ENCODE peak calls at places on chromosomes 4 and X, in six cellular contexts. O is GM03348, M is amygdala, Q is fibroblast of pulmonary artery, V is fibroblast of the conjunctiva, R is AG09319. E is an unnamed sample.

GRCh38 chrX:25527596-25527995 is 511.8 kb upstream of the ARX start:
- DNase-seq in O (no peak), V (no peak), R (no peak), Q (no peak), M (no peak), E (no peak)

GRCh38 chr4:174496631-174497442 is 25.5 kb downstream of the HPGD start:
- DNase-seq in Q (no peak), V (no peak), O (no peak), R (no peak), M (no peak), E (no peak)

GRCh38 chrX:97074400-97074799 is 190.7 kb downstream of the RPA4 start:
- DNase-seq in R (peak; percentile 10), Q (no peak), V (no peak), M (no peak), O (peak; percentile 16), E (no peak)

GRCh38 chr4:99661907-99662306 is 4.3 kb upstream of the C4orf54 start:
- DNase-seq in V (no peak), O (no peak), Q (no peak), R (no peak), M (no peak), E (no peak)

GRCh38 chr4:102616661-102617060 is 115.5 kb downstream of the NFKB1 start:
- DNase-seq in V (no peak), O (no peak), Q (no peak), R (no peak), M (no peak), E (no peak)

GRCh38 chrX:119251381-119251780 is 15.3 kb downstream of the PGRMC1 start:
- DNase-seq in Q (no peak), M (no peak), V (no peak), O (no peak), R (no peak), E (no peak)

GRCh38 chrX:42242044-42242443 is 318.7 kb upstream of the CASK start:
- DNase-seq in M (no peak), R (no peak), Q (peak; percentile 3), V (no peak), O (peak; percentile 5), E (no peak)

GRCh38 chr4:16439771-16440170 is 213.5 kb upstream of the TAPT1 start:
- DNase-seq in R (no peak), V (no peak), Q (no peak), M (no peak), O (no peak), E (no peak)

GRCh38 chr4:82624819-82625218 is 63.0 kb upstream of the TMEM150C start:
- DNase-seq in O (peak; percentile 28), V (no peak), Q (no peak), R (no peak), M (no peak), E (no peak)

GRCh38 chr4:6321361-6321760 is 51.7 kb downstream of the WFS1 start:
- DNase-seq in R (no peak), Q (no peak), O (no peak), V (no peak), M (no peak), E (no peak)

GRCh38 chr4:140857111-140857510 is 100.9 kb upstream of the TBC1D9 start:
- DNase-seq in O (no peak), V (no peak), M (no peak), R (no peak), Q (no peak), E (no peak)

GRCh38 chrX:115038406-115038805 is 21.0 kb upstream of the IL13RA2 start:
- DNase-seq in R (no peak), O (no peak), M (no peak), Q (no peak), V (no peak), E (no peak)

GRCh38 chr4:85970535-85970934 is 389.3 kb downstream of the MAPK10 start:
- DNase-seq in V (no peak), R (no peak), M (no peak), O (no peak), Q (peak; percentile 25), E (no peak)

GRCh38 chr4:133268205-133268604 is 119.1 kb downstream of the PCDH10 start:
- DNase-seq in M (no peak), Q (no peak), O (no peak), V (no peak), R (no peak), E (no peak)

GRCh38 chrX:20362268-20363002 is 95.7 kb upstream of the RPS6KA3 start:
- DNase-seq in M (no peak), R (no peak), Q (peak; percentile 55), V (no peak), O (peak; percentile 30), E (no peak)

GRCh38 chr4:8848507-8849265 is 23.0 kb downstream of the HMX1 start:
- DNase-seq in O (no peak), V (no peak), Q (no peak), R (no peak), M (no peak), E (no peak)

GRCh38 chr4:2036327-2036726 is 22.8 kb upstream of the NAT8L start:
- DNase-seq in Q (no peak), V (no peak), R (no peak), M (no peak), O (no peak), E (no peak)

GRCh38 chr4:153365003-153365402 is 20.5 kb downstream of the MND1 start:
- DNase-seq in Q (no peak), V (no peak), O (no peak), M (no peak), R (no peak), E (no peak)

GRCh38 chr4:156598138-156598681 is 373.4 kb downstream of the PDGFC start:
- DNase-seq in R (no peak), M (no peak), O (no peak), Q (peak; percentile 66), V (no peak), E (no peak)

GRCh38 chr4:25069014-25069413 is 38.3 kb upstream of the LGI2 start:
- DNase-seq in Q (no peak), R (no peak), V (no peak), M (no peak), O (no peak), E (no peak)

GRCh38 chr4:81722229-81722900 is 250.7 kb upstream of the RASGEF1B start:
- DNase-seq in R (no peak), V (no peak), O (no peak), M (peak; percentile 10), Q (no peak), E (no peak)